ENCODE peak calls at places on chromosome 21, in nine cellular contexts. One of them, this sample, is unnamed. For H3K36me3, the result is how much of the 10 kb centered on the place peaks cover.

GRCh38 chr21:19792004-19792403 is 1206.2 kb upstream of the NCAM2 start:
- DNase-seq in Panc1: no peak
- DNase-seq in aorta: no peak
- DNase-seq in stomach: no peak
- DNase-seq in uterus: no peak
- DNase-seq in neuronal stem cell: no peak
- DNase-seq in CD8-positive, alpha-beta memory T cell: no peak
- DNase-seq in endodermal cell: no peak
- DNase-seq in keratinocyte: no peak
- DNase-seq in this sample: no peak

GRCh38 chr21:38531610-38532009 is 33.3 kb upstream of the ERG start:
- DNase-seq in Panc1: no peak
- DNase-seq in aorta: peak
- DNase-seq in stomach: no peak
- DNase-seq in uterus: peak
- DNase-seq in neuronal stem cell: no peak
- DNase-seq in CD8-positive, alpha-beta memory T cell: no peak
- DNase-seq in endodermal cell: no peak
- DNase-seq in keratinocyte: no peak
- DNase-seq in this sample: no peak

GRCh38 chr21:27268290-27268689 is 301.4 kb upstream of the ADAMTS5 start:
- DNase-seq in Panc1: no peak
- DNase-seq in aorta: no peak
- DNase-seq in stomach: no peak
- DNase-seq in uterus: no peak
- DNase-seq in neuronal stem cell: no peak
- DNase-seq in CD8-positive, alpha-beta memory T cell: no peak
- DNase-seq in endodermal cell: no peak
- DNase-seq in keratinocyte: no peak
- DNase-seq in this sample: no peak

GRCh38 chr21:46375560-46376230 is 51.7 kb downstream of the PCNT start:
- DNase-seq in Panc1: no peak
- DNase-seq in aorta: no peak
- DNase-seq in stomach: no peak
- DNase-seq in uterus: no peak
- DNase-seq in neuronal stem cell: no peak
- DNase-seq in CD8-positive, alpha-beta memory T cell: no peak
- DNase-seq in endodermal cell: no peak
- DNase-seq in keratinocyte: no peak
- DNase-seq in this sample: no peak

GRCh38 chr21:39003982-39004775 is 179.1 kb downstream of the PSMG1 start:
- DNase-seq in Panc1: no peak
- DNase-seq in aorta: no peak
- DNase-seq in stomach: no peak
- DNase-seq in uterus: no peak
- DNase-seq in neuronal stem cell: no peak
- DNase-seq in CD8-positive, alpha-beta memory T cell: no peak
- DNase-seq in endodermal cell: peak
- DNase-seq in keratinocyte: no peak
- DNase-seq in this sample: no peak

GRCh38 chr21:15221799-15222386 is 157.1 kb upstream of the NRIP1 start:
- DNase-seq in Panc1: no peak
- DNase-seq in aorta: no peak
- DNase-seq in stomach: no peak
- DNase-seq in uterus: no peak
- DNase-seq in neuronal stem cell: peak
- DNase-seq in CD8-positive, alpha-beta memory T cell: no peak
- DNase-seq in endodermal cell: peak
- DNase-seq in keratinocyte: peak
- DNase-seq in this sample: no peak

GRCh38 chr21:39373634-39374033 is 24.7 kb upstream of the HMGN1 start:
- DNase-seq in Panc1: no peak
- DNase-seq in aorta: no peak
- DNase-seq in stomach: no peak
- DNase-seq in uterus: no peak
- DNase-seq in neuronal stem cell: no peak
- DNase-seq in CD8-positive, alpha-beta memory T cell: no peak
- DNase-seq in endodermal cell: peak
- DNase-seq in keratinocyte: no peak
- DNase-seq in this sample: no peak

GRCh38 chr21:14591882-14592281 is 45.8 kb upstream of the SAMSN1 start:
- DNase-seq in Panc1: no peak
- DNase-seq in aorta: no peak
- DNase-seq in stomach: peak
- DNase-seq in uterus: peak
- DNase-seq in neuronal stem cell: no peak
- DNase-seq in CD8-positive, alpha-beta memory T cell: no peak
- DNase-seq in endodermal cell: no peak
- DNase-seq in keratinocyte: no peak
- DNase-seq in this sample: no peak

DNA sequence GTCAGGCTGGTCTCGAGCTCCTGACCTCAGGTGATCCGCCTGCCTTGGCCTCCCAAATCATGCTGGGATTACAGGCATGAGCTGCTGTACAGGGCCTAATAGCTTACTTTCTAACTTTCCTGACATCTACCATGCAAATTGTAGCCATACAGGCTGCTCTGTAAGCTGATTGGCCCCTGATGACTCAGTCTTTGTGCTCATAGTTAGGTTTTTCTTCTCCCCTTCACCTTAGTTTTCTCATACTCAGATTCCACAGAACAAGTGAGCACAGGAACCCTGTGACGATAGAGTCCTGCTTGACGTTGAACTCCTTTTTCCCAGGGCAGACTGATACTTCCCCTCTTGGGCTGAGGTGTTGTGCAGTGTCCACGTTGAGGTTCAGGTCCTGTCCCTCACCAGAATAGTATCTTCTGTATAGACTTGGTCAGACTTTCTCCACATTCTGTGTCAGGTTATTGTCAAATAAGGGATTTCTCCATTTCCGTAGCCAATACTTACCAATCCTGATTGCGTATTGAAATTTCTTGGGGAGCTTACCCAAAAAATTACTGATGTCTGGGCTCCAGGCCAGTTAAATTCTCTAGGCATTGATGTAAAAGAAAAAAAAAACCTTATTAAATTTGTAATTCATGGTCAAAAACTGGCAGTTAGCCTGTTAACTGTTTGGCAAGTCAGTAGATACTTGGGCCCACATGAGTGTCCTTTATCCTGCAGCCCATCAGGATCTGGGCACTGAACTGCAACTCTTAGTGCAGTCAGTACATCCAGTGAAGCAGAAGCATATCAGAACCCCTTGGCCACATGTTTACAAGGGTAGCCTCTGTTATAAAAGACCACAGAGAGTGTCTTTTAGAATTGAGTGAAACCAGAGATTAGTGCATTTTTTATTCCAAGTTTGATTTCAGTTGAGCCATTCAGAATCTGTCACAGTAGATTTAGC is 118.2 kb downstream of the DYRK1A start:
- DNase-seq in Panc1: no peak
- DNase-seq in aorta: no peak
- DNase-seq in stomach: no peak
- DNase-seq in uterus: no peak
- DNase-seq in neuronal stem cell: no peak
- DNase-seq in CD8-positive, alpha-beta memory T cell: no peak
- DNase-seq in endodermal cell: no peak
- DNase-seq in keratinocyte: no peak
- DNase-seq in this sample: no peak
- H3K36me3 ChIP-seq in Panc1: under half
- H3K36me3 ChIP-seq in aorta: under half
- H3K36me3 ChIP-seq in stomach: half or more
- H3K36me3 ChIP-seq in uterus: under half
- H3K36me3 ChIP-seq in neuronal stem cell: under half
- H3K36me3 ChIP-seq in CD8-positive, alpha-beta memory T cell: under half
- H3K36me3 ChIP-seq in endodermal cell: half or more
- H3K36me3 ChIP-seq in keratinocyte: under half
- H3K36me3 ChIP-seq in this sample: under half

GRCh38 chr21:34534522-34534921 is 22.5 kb upstream of the KCNE1 start:
- DNase-seq in Panc1: no peak
- DNase-seq in aorta: no peak
- DNase-seq in stomach: no peak
- DNase-seq in uterus: no peak
- DNase-seq in neuronal stem cell: no peak
- DNase-seq in CD8-positive, alpha-beta memory T cell: no peak
- DNase-seq in endodermal cell: no peak
- DNase-seq in keratinocyte: no peak
- DNase-seq in this sample: no peak

GRCh38 chr21:34536311-34536710 is 24.3 kb upstream of the KCNE1 start:
- DNase-seq in Panc1: no peak
- DNase-seq in aorta: no peak
- DNase-seq in stomach: no peak
- DNase-seq in uterus: no peak
- DNase-seq in neuronal stem cell: no peak
- DNase-seq in CD8-positive, alpha-beta memory T cell: no peak
- DNase-seq in endodermal cell: no peak
- DNase-seq in keratinocyte: no peak
- DNase-seq in this sample: no peak

GRCh38 chr21:34536820-34537219 is 24.8 kb upstream of the KCNE1 start:
- DNase-seq in Panc1: no peak
- DNase-seq in aorta: no peak
- DNase-seq in stomach: no peak
- DNase-seq in uterus: no peak
- DNase-seq in neuronal stem cell: no peak
- DNase-seq in CD8-positive, alpha-beta memory T cell: no peak
- DNase-seq in endodermal cell: no peak
- DNase-seq in keratinocyte: peak
- DNase-seq in this sample: no peak

GRCh38 chr21:34535886-34536285 is 23.9 kb upstream of the KCNE1 start:
- DNase-seq in Panc1: no peak
- DNase-seq in aorta: no peak
- DNase-seq in stomach: no peak
- DNase-seq in uterus: no peak
- DNase-seq in neuronal stem cell: no peak
- DNase-seq in CD8-positive, alpha-beta memory T cell: no peak
- DNase-seq in endodermal cell: no peak
- DNase-seq in keratinocyte: no peak
- DNase-seq in this sample: no peak

DNA sequence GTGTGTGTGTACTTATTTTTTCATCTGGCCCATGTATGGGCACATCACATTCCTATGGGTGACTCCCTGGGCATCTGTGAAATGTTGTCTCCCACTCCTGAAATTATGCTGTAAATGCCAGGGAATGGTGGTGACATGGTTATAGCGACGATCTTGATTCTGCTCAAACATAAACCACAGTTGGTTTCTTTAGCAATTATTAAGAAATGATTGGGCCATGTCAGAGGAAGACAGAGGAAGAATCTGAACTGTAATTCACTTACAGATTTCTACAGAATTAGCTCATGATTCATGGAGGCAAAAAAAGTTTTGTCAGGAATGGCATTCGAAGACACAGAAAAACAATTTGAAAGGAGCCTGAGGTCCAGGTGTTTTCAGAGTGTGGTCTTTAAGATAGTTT is 25.8 kb upstream of the KCNE1 start:
- DNase-seq in Panc1: no peak
- DNase-seq in aorta: no peak
- DNase-seq in stomach: no peak
- DNase-seq in uterus: no peak
- DNase-seq in neuronal stem cell: no peak
- DNase-seq in CD8-positive, alpha-beta memory T cell: no peak
- DNase-seq in endodermal cell: no peak
- DNase-seq in keratinocyte: no peak
- DNase-seq in this sample: no peak
- H3K27ac ChIP-seq in Panc1: no peak
- H3K27ac ChIP-seq in aorta: no peak
- H3K27ac ChIP-seq in stomach: no peak
- H3K27ac ChIP-seq in uterus: no peak
- H3K27ac ChIP-seq in neuronal stem cell: no peak
- H3K27ac ChIP-seq in CD8-positive, alpha-beta memory T cell: no peak
- H3K27ac ChIP-seq in endodermal cell: no peak
- H3K27ac ChIP-seq in keratinocyte: no peak
- H3K27ac ChIP-seq in this sample: no peak

DNA sequence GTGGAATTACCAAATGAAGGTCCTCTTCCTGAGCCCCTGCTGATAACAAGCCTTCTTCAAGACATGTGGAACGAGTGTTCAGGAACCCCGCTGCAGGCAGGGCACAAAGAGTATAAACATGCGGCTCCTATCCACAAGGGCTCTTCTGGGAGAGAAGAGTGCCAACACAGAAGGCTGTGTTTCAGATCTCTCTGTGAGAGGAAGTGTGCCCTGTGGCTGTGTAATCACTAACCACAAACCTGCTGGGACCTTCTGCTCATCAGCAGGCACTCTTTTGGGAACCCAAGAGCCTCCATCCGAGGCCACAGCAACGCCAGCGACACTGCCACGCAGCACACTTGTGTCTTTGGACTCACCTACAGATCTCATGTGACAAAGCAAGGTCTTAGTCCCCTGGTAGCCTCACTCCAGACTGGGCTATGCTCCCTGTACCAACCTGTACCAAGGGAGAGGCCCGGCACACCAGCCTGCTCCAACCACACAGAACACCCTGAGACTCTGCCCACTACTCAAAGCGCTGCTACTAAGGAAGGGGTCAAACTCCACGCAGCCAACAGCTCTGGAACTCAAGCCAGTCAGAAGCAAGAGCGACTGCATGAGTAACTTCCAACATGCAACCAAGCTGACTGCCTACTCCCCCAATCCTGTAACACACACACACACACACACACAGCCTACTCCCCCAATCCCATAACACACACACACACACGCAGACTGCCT is 7.8 kb downstream of the PTTG1IP start:
- DNase-seq in Panc1: no peak
- DNase-seq in aorta: peak
- DNase-seq in stomach: peak
- DNase-seq in uterus: no peak
- DNase-seq in neuronal stem cell: no peak
- DNase-seq in CD8-positive, alpha-beta memory T cell: no peak
- DNase-seq in endodermal cell: no peak
- DNase-seq in keratinocyte: no peak
- DNase-seq in this sample: no peak
- H3K36me3 ChIP-seq in Panc1: under half
- H3K36me3 ChIP-seq in aorta: under half
- H3K36me3 ChIP-seq in stomach: under half
- H3K36me3 ChIP-seq in uterus: under half
- H3K36me3 ChIP-seq in neuronal stem cell: under half
- H3K36me3 ChIP-seq in CD8-positive, alpha-beta memory T cell: under half
- H3K36me3 ChIP-seq in endodermal cell: half or more
- H3K36me3 ChIP-seq in keratinocyte: under half
- H3K36me3 ChIP-seq in this sample: under half

DNA sequence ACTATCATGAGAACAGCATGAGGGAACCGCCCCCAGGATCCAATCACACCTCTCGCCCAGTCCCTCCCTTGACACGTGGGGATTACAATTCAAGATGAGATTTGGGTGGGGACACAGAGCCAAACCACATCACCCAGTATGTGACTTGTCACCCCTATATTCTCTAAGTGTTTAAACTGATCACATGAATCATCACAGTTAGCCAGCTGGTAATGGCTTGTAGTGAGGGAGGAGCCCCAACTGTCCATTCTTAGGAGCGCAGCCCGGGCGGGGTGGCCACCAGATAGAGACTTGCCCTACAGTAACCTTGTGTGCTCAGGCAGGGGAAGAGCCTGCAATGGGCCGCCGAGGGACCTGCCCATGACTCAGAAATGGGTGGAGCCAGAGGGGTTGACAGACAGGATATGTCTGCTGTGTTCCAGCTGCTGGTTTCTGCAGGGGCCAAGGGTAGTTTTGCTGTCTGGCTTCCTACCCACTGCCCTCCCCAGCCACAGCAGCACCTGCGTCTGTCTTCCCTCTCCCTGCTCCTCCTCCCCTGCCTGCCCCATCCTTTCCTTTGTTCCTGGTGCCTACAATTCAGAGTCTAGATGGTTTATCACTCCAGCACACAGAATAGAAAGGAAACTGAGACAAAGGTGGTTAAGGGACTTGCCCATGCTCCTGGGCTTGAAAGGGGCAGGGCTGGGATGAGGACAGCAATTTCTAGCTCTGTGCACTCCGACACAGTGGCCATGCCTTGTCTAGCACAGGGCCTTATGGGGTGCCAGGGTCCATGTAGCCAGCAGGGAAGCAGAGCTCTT is 9.2 kb downstream of the ABCG1 start:
- DNase-seq in Panc1: no peak
- DNase-seq in aorta: peak
- DNase-seq in stomach: peak
- DNase-seq in uterus: peak
- DNase-seq in neuronal stem cell: no peak
- DNase-seq in CD8-positive, alpha-beta memory T cell: peak
- DNase-seq in endodermal cell: peak
- DNase-seq in keratinocyte: peak
- DNase-seq in this sample: peak
- H3K27ac ChIP-seq in Panc1: no peak
- H3K27ac ChIP-seq in aorta: no peak
- H3K27ac ChIP-seq in stomach: peak
- H3K27ac ChIP-seq in uterus: no peak
- H3K27ac ChIP-seq in neuronal stem cell: no peak
- H3K27ac ChIP-seq in CD8-positive, alpha-beta memory T cell: peak
- H3K27ac ChIP-seq in endodermal cell: no peak
- H3K27ac ChIP-seq in keratinocyte: peak
- H3K27ac ChIP-seq in this sample: peak

This sample was measured in CD8-positive, alpha-beta T cell.